ENCODE peak calls at places on chromosomes 11 and 22, in ten cellular contexts. One of them, this sample, is unnamed.

GRCh38 chr11:74282863-74283484 is 28.5 kb downstream of the P4HA3 start:
- DNase-seq in HCT116: no peak
- DNase-seq in sigmoid colon: no peak
- DNase-seq in right lobe of liver: no peak
- DNase-seq in astrocyte: no peak
- DNase-seq in neuronal stem cell: no peak
- DNase-seq in upper lobe of left lung: no peak
- DNase-seq in transverse colon: no peak
- DNase-seq in spleen: no peak
- DNase-seq in upper lobe of right lung: no peak
- DNase-seq in this sample: no peak

GRCh38 chr11:47553417-47553746 is 450 bp upstream of the CELF1 start:
- DNase-seq in HCT116: no peak
- DNase-seq in sigmoid colon: no peak
- DNase-seq in right lobe of liver: no peak
- DNase-seq in astrocyte: no peak
- DNase-seq in neuronal stem cell: no peak
- DNase-seq in upper lobe of left lung: no peak
- DNase-seq in transverse colon: no peak
- DNase-seq in spleen: no peak
- DNase-seq in upper lobe of right lung: no peak
- DNase-seq in this sample: no peak

GRCh38 chr11:69537126-69537525 is 55.7 kb downstream of the LINC01488 start:
- DNase-seq in HCT116: no peak
- DNase-seq in sigmoid colon: peak; percentile 42
- DNase-seq in right lobe of liver: no peak
- DNase-seq in astrocyte: no peak
- DNase-seq in neuronal stem cell: no peak
- DNase-seq in upper lobe of left lung: peak; percentile 3
- DNase-seq in transverse colon: no peak
- DNase-seq in spleen: peak; percentile 59
- DNase-seq in upper lobe of right lung: peak; percentile 45
- DNase-seq in this sample: no peak

GRCh38 chr11:128419012-128419767 is 168.2 kb downstream of the ETS1 start:
- DNase-seq in HCT116: no peak
- DNase-seq in sigmoid colon: no peak
- DNase-seq in right lobe of liver: no peak
- DNase-seq in astrocyte: no peak
- DNase-seq in neuronal stem cell: no peak
- DNase-seq in upper lobe of left lung: no peak
- DNase-seq in transverse colon: no peak
- DNase-seq in spleen: no peak
- DNase-seq in upper lobe of right lung: no peak
- DNase-seq in this sample: no peak

GRCh38 chr11:83456075-83456474 is 169.9 kb upstream of the CCDC90B start:
- DNase-seq in HCT116: no peak
- DNase-seq in sigmoid colon: no peak
- DNase-seq in right lobe of liver: no peak
- DNase-seq in astrocyte: no peak
- DNase-seq in neuronal stem cell: peak; percentile 12
- DNase-seq in upper lobe of left lung: no peak
- DNase-seq in transverse colon: no peak
- DNase-seq in spleen: no peak
- DNase-seq in upper lobe of right lung: no peak
- DNase-seq in this sample: no peak

GRCh38 chr22:36439481-36440271 is 41.8 kb downstream of the TXN2 start:
- DNase-seq in HCT116: no peak
- DNase-seq in sigmoid colon: peak; percentile 89
- DNase-seq in right lobe of liver: no peak
- DNase-seq in astrocyte: peak; percentile 96
- DNase-seq in neuronal stem cell: no peak
- DNase-seq in upper lobe of left lung: no peak
- DNase-seq in transverse colon: peak; percentile 65
- DNase-seq in spleen: no peak
- DNase-seq in upper lobe of right lung: no peak
- DNase-seq in this sample: no peak

GRCh38 chr22:37726240-37726887 is 29.5 kb downstream of the TRIOBP start:
- DNase-seq in HCT116: no peak
- DNase-seq in sigmoid colon: no peak
- DNase-seq in right lobe of liver: no peak
- DNase-seq in astrocyte: peak; percentile 34
- DNase-seq in neuronal stem cell: no peak
- DNase-seq in upper lobe of left lung: no peak
- DNase-seq in transverse colon: no peak
- DNase-seq in spleen: no peak
- DNase-seq in upper lobe of right lung: no peak
- DNase-seq in this sample: no peak

GRCh38 chr11:116420770-116421528 is 351.8 kb downstream of the BUD13 start:
- DNase-seq in HCT116: peak; percentile 10
- DNase-seq in sigmoid colon: peak; percentile 50
- DNase-seq in right lobe of liver: no peak
- DNase-seq in astrocyte: peak; percentile 42
- DNase-seq in neuronal stem cell: no peak
- DNase-seq in upper lobe of left lung: no peak
- DNase-seq in transverse colon: no peak
- DNase-seq in spleen: no peak
- DNase-seq in upper lobe of right lung: no peak
- DNase-seq in this sample: no peak

GRCh38 chr11:115501895-115502589 is 2.2 kb downstream of the CADM1 start:
- DNase-seq in HCT116: no peak
- DNase-seq in sigmoid colon: no peak
- DNase-seq in right lobe of liver: no peak
- DNase-seq in astrocyte: peak; percentile 36
- DNase-seq in neuronal stem cell: peak; percentile 23
- DNase-seq in upper lobe of left lung: no peak
- DNase-seq in transverse colon: no peak
- DNase-seq in spleen: no peak
- DNase-seq in upper lobe of right lung: no peak
- DNase-seq in this sample: no peak

GRCh38 chr11:27087425-27087824 is 46.8 kb downstream of the BBOX1 start:
- DNase-seq in HCT116: no peak
- DNase-seq in sigmoid colon: no peak
- DNase-seq in right lobe of liver: no peak
- DNase-seq in astrocyte: peak; percentile 45
- DNase-seq in neuronal stem cell: no peak
- DNase-seq in upper lobe of left lung: no peak
- DNase-seq in transverse colon: no peak
- DNase-seq in spleen: no peak
- DNase-seq in upper lobe of right lung: no peak
- DNase-seq in this sample: no peak

GRCh38 chr11:124644426-124645280 is 22.0 kb downstream of the TBRG1 start:
- DNase-seq in HCT116: peak; percentile 50
- DNase-seq in sigmoid colon: peak; percentile 75
- DNase-seq in right lobe of liver: peak; percentile 50
- DNase-seq in astrocyte: peak; percentile 72
- DNase-seq in neuronal stem cell: peak; percentile 80
- DNase-seq in upper lobe of left lung: peak; percentile 62
- DNase-seq in transverse colon: peak; percentile 46
- DNase-seq in spleen: no peak
- DNase-seq in upper lobe of right lung: peak; percentile 64
- DNase-seq in this sample: no peak

GRCh38 chr22:35899736-35900135 is 128.9 kb downstream of the RBFOX2 start:
- DNase-seq in HCT116: no peak
- DNase-seq in sigmoid colon: no peak
- DNase-seq in right lobe of liver: no peak
- DNase-seq in astrocyte: no peak
- DNase-seq in neuronal stem cell: no peak
- DNase-seq in upper lobe of left lung: no peak
- DNase-seq in transverse colon: no peak
- DNase-seq in spleen: no peak
- DNase-seq in upper lobe of right lung: no peak
- DNase-seq in this sample: no peak

GRCh38 chr11:65928667-65929066 is 9.4 kb downstream of the DRAP1 start:
- DNase-seq in HCT116: no peak
- DNase-seq in sigmoid colon: no peak
- DNase-seq in right lobe of liver: no peak
- DNase-seq in astrocyte: no peak
- DNase-seq in neuronal stem cell: no peak
- DNase-seq in upper lobe of left lung: no peak
- DNase-seq in transverse colon: no peak
- DNase-seq in spleen: no peak
- DNase-seq in upper lobe of right lung: no peak
- DNase-seq in this sample: no peak

GRCh38 chr11:23063261-23063660 is 203.0 kb upstream of the CCDC179 start:
- DNase-seq in HCT116: no peak
- DNase-seq in sigmoid colon: no peak
- DNase-seq in right lobe of liver: no peak
- DNase-seq in astrocyte: no peak
- DNase-seq in neuronal stem cell: no peak
- DNase-seq in upper lobe of left lung: no peak
- DNase-seq in transverse colon: no peak
- DNase-seq in spleen: no peak
- DNase-seq in upper lobe of right lung: no peak
- DNase-seq in this sample: no peak

GRCh38 chr11:71379722-71380121 is 68.5 kb downstream of the DHCR7 start:
- DNase-seq in HCT116: no peak
- DNase-seq in sigmoid colon: no peak
- DNase-seq in right lobe of liver: no peak
- DNase-seq in astrocyte: no peak
- DNase-seq in neuronal stem cell: no peak
- DNase-seq in upper lobe of left lung: no peak
- DNase-seq in transverse colon: no peak
- DNase-seq in spleen: no peak
- DNase-seq in upper lobe of right lung: no peak
- DNase-seq in this sample: no peak

GRCh38 chr11:117792241-117792640 is 4.8 kb downstream of the DSCAML1 start:
- DNase-seq in HCT116: no peak
- DNase-seq in sigmoid colon: no peak
- DNase-seq in right lobe of liver: no peak
- DNase-seq in astrocyte: no peak
- DNase-seq in neuronal stem cell: no peak
- DNase-seq in upper lobe of left lung: peak; percentile 74
- DNase-seq in transverse colon: no peak
- DNase-seq in spleen: no peak
- DNase-seq in upper lobe of right lung: peak; percentile 74
- DNase-seq in this sample: no peak

GRCh38 chr11:76030973-76031590 is 175.2 kb downstream of the WNT11 start:
- DNase-seq in HCT116: no peak
- DNase-seq in sigmoid colon: no peak
- DNase-seq in right lobe of liver: no peak
- DNase-seq in astrocyte: no peak
- DNase-seq in neuronal stem cell: no peak
- DNase-seq in upper lobe of left lung: no peak
- DNase-seq in transverse colon: no peak
- DNase-seq in spleen: no peak
- DNase-seq in upper lobe of right lung: no peak
- DNase-seq in this sample: no peak

GRCh38 chr22:29187831-29188230 is 17.9 kb upstream of the EMID1 start:
- DNase-seq in HCT116: no peak
- DNase-seq in sigmoid colon: peak; percentile 53
- DNase-seq in right lobe of liver: no peak
- DNase-seq in astrocyte: no peak
- DNase-seq in neuronal stem cell: no peak
- DNase-seq in upper lobe of left lung: no peak
- DNase-seq in transverse colon: no peak
- DNase-seq in spleen: no peak
- DNase-seq in upper lobe of right lung: peak; percentile 23
- DNase-seq in this sample: no peak
- H3K9me3 ChIP-seq in HCT116: no peaks in the 10 kb centered on the region
- H3K9me3 ChIP-seq in sigmoid colon: no peaks in the 10 kb centered on the region
- H3K9me3 ChIP-seq in right lobe of liver: no peaks in the 10 kb centered on the region
- H3K9me3 ChIP-seq in astrocyte: no peaks in the 10 kb centered on the region
- H3K9me3 ChIP-seq in neuronal stem cell: no peaks in the 10 kb centered on the region
- H3K9me3 ChIP-seq in upper lobe of left lung: no peaks in the 10 kb centered on the region
- H3K9me3 ChIP-seq in transverse colon: no peaks in the 10 kb centered on the region
- H3K9me3 ChIP-seq in spleen: no peaks in the 10 kb centered on the region
- H3K9me3 ChIP-seq in upper lobe of right lung: no peaks in the 10 kb centered on the region
- H3K9me3 ChIP-seq in this sample: no peaks in the 10 kb centered on the region

GRCh38 chr22:49458708-49459099 is 369.0 kb downstream of the BRD1 start:
- DNase-seq in HCT116: no peak
- DNase-seq in sigmoid colon: no peak
- DNase-seq in right lobe of liver: no peak
- DNase-seq in astrocyte: no peak
- DNase-seq in neuronal stem cell: no peak
- DNase-seq in upper lobe of left lung: no peak
- DNase-seq in transverse colon: no peak
- DNase-seq in spleen: no peak
- DNase-seq in upper lobe of right lung: no peak
- DNase-seq in this sample: no peak
- H3K9me3 ChIP-seq in HCT116: no peaks in the 10 kb centered on the region
- H3K9me3 ChIP-seq in sigmoid colon: no peaks in the 10 kb centered on the region
- H3K9me3 ChIP-seq in right lobe of liver: no peaks in the 10 kb centered on the region
- H3K9me3 ChIP-seq in astrocyte: peaks cover 16% of the 10 kb centered on the region
- H3K9me3 ChIP-seq in neuronal stem cell: no peaks in the 10 kb centered on the region
- H3K9me3 ChIP-seq in upper lobe of left lung: no peaks in the 10 kb centered on the region
- H3K9me3 ChIP-seq in transverse colon: no peaks in the 10 kb centered on the region
- H3K9me3 ChIP-seq in spleen: no peaks in the 10 kb centered on the region
- H3K9me3 ChIP-seq in upper lobe of right lung: no peaks in the 10 kb centered on the region
- H3K9me3 ChIP-seq in this sample: peaks cover 29% of the 10 kb centered on the region

GRCh38 chr22:24741357-24741756 is 33.2 kb downstream of the PIWIL3 start:
- DNase-seq in HCT116: no peak
- DNase-seq in sigmoid colon: no peak
- DNase-seq in right lobe of liver: no peak
- DNase-seq in astrocyte: no peak
- DNase-seq in neuronal stem cell: no peak
- DNase-seq in upper lobe of left lung: no peak
- DNase-seq in transverse colon: no peak
- DNase-seq in spleen: no peak
- DNase-seq in upper lobe of right lung: no peak
- DNase-seq in this sample: no peak
- H3K9me3 ChIP-seq in HCT116: no peaks in the 10 kb centered on the region
- H3K9me3 ChIP-seq in sigmoid colon: no peaks in the 10 kb centered on the region
- H3K9me3 ChIP-seq in right lobe of liver: no peaks in the 10 kb centered on the region
- H3K9me3 ChIP-seq in astrocyte: no peaks in the 10 kb centered on the region
- H3K9me3 ChIP-seq in neuronal stem cell: no peaks in the 10 kb centered on the region
- H3K9me3 ChIP-seq in upper lobe of left lung: no peaks in the 10 kb centered on the region
- H3K9me3 ChIP-seq in transverse colon: no peaks in the 10 kb centered on the region
- H3K9me3 ChIP-seq in spleen: no peaks in the 10 kb centered on the region
- H3K9me3 ChIP-seq in upper lobe of right lung: no peaks in the 10 kb centered on the region
- H3K9me3 ChIP-seq in this sample: no peaks in the 10 kb centered on the region

GRCh38 chr22:48305726-48306235 is 1521.9 kb downstream of the BRD1 start:
- DNase-seq in HCT116: no peak
- DNase-seq in sigmoid colon: no peak
- DNase-seq in right lobe of liver: no peak
- DNase-seq in astrocyte: no peak
- DNase-seq in neuronal stem cell: no peak
- DNase-seq in upper lobe of left lung: no peak
- DNase-seq in transverse colon: no peak
- DNase-seq in spleen: no peak
- DNase-seq in upper lobe of right lung: no peak
- DNase-seq in this sample: no peak

GRCh38 chr22:48301421-48301820 is 1526.3 kb downstream of the BRD1 start:
- DNase-seq in HCT116: no peak
- DNase-seq in sigmoid colon: no peak
- DNase-seq in right lobe of liver: no peak
- DNase-seq in astrocyte: no peak
- DNase-seq in neuronal stem cell: no peak
- DNase-seq in upper lobe of left lung: peak; percentile 89
- DNase-seq in transverse colon: no peak
- DNase-seq in spleen: no peak
- DNase-seq in upper lobe of right lung: peak; percentile 92
- DNase-seq in this sample: no peak

GRCh38 chr22:48301908-48302307 is 1525.8 kb downstream of the BRD1 start:
- DNase-seq in HCT116: no peak
- DNase-seq in sigmoid colon: no peak
- DNase-seq in right lobe of liver: no peak
- DNase-seq in astrocyte: no peak
- DNase-seq in neuronal stem cell: no peak
- DNase-seq in upper lobe of left lung: no peak
- DNase-seq in transverse colon: no peak
- DNase-seq in spleen: no peak
- DNase-seq in upper lobe of right lung: peak; percentile 54
- DNase-seq in this sample: no peak

GRCh38 chr22:48302657-48303359 is 1524.9 kb downstream of the BRD1 start:
- DNase-seq in HCT116: no peak
- DNase-seq in sigmoid colon: no peak
- DNase-seq in right lobe of liver: no peak
- DNase-seq in astrocyte: no peak
- DNase-seq in neuronal stem cell: no peak
- DNase-seq in upper lobe of left lung: no peak
- DNase-seq in transverse colon: no peak
- DNase-seq in spleen: no peak
- DNase-seq in upper lobe of right lung: no peak
- DNase-seq in this sample: no peak

GRCh38 chr22:48303360-48303725 is 1524.3 kb downstream of the BRD1 start:
- DNase-seq in HCT116: no peak
- DNase-seq in sigmoid colon: no peak
- DNase-seq in right lobe of liver: no peak
- DNase-seq in astrocyte: no peak
- DNase-seq in neuronal stem cell: no peak
- DNase-seq in upper lobe of left lung: no peak
- DNase-seq in transverse colon: no peak
- DNase-seq in spleen: no peak
- DNase-seq in upper lobe of right lung: no peak
- DNase-seq in this sample: no peak
- H3K9me3 ChIP-seq in HCT116: no peaks in the 10 kb centered on the region
- H3K9me3 ChIP-seq in sigmoid colon: no peaks in the 10 kb centered on the region
- H3K9me3 ChIP-seq in right lobe of liver: no peaks in the 10 kb centered on the region
- H3K9me3 ChIP-seq in astrocyte: peaks cover 3% of the 10 kb centered on the region
- H3K9me3 ChIP-seq in neuronal stem cell: no peaks in the 10 kb centered on the region
- H3K9me3 ChIP-seq in upper lobe of left lung: no peaks in the 10 kb centered on the region
- H3K9me3 ChIP-seq in transverse colon: no peaks in the 10 kb centered on the region
- H3K9me3 ChIP-seq in spleen: no peaks in the 10 kb centered on the region
- H3K9me3 ChIP-seq in upper lobe of right lung: no peaks in the 10 kb centered on the region
- H3K9me3 ChIP-seq in this sample: peaks cover 43% of the 10 kb centered on the region

This sample was measured in iPS DF 6.9.